ENCODE peak calls at places on chromosomes 13 and 19, in nine cellular contexts. One of them, this sample, is unnamed.

GRCh38 chr13:52461265-52461664 is 6.0 kb downstream of the CKAP2 start:
- DNase-seq in PC-3: no peak
- DNase-seq in AG04450: no peak
- DNase-seq in esophagus squamous epithelium: no peak
- DNase-seq in CD4-positive, alpha-beta T cell: no peak
- DNase-seq in GM23338: no peak
- DNase-seq in A549: no peak
- DNase-seq in uterus: no peak
- DNase-seq in HCT116: no peak
- DNase-seq in this sample: no peak

GRCh38 chr13:51953347-51953746 is 57.9 kb downstream of the ATP7B start:
- DNase-seq in esophagus squamous epithelium: no peak
- DNase-seq in uterus: no peak
- DNase-seq in HCT116: no peak
- DNase-seq in GM23338: no peak
- DNase-seq in PC-3: no peak
- DNase-seq in AG04450: no peak
- DNase-seq in CD4-positive, alpha-beta T cell: no peak
- DNase-seq in A549: no peak
- DNase-seq in this sample: no peak

GRCh38 chr13:29621401-29621800 is 25.9 kb upstream of the SLC7A1 start:
- DNase-seq in AG04450: no peak
- DNase-seq in esophagus squamous epithelium: no peak
- DNase-seq in uterus: no peak
- DNase-seq in CD4-positive, alpha-beta T cell: no peak
- DNase-seq in PC-3: no peak
- DNase-seq in HCT116: no peak
- DNase-seq in GM23338: no peak
- DNase-seq in A549: no peak
- DNase-seq in this sample: no peak

GRCh38 chr19:37954421-37954874 is 47.4 kb downstream of the SIPA1L3 start:
- DNase-seq in AG04450: no peak
- DNase-seq in PC-3: no peak
- DNase-seq in GM23338: no peak
- DNase-seq in uterus: no peak
- DNase-seq in CD4-positive, alpha-beta T cell: no peak
- DNase-seq in HCT116: no peak
- DNase-seq in esophagus squamous epithelium: no peak
- DNase-seq in A549: no peak
- DNase-seq in this sample: no peak

GRCh38 chr19:9586764-9587163 is 2.5 kb upstream of the ZNF121 start:
- DNase-seq in A549: no peak
- DNase-seq in HCT116: peak
- DNase-seq in PC-3: peak
- DNase-seq in esophagus squamous epithelium: no peak
- DNase-seq in CD4-positive, alpha-beta T cell: peak
- DNase-seq in uterus: peak
- DNase-seq in AG04450: peak
- DNase-seq in GM23338: peak
- DNase-seq in this sample: peak

GRCh38 chr19:48206402-48207093 is 36.1 kb downstream of the ZSWIM9 start:
- DNase-seq in esophagus squamous epithelium: no peak
- DNase-seq in CD4-positive, alpha-beta T cell: no peak
- DNase-seq in PC-3: no peak
- DNase-seq in GM23338: no peak
- DNase-seq in uterus: no peak
- DNase-seq in HCT116: no peak
- DNase-seq in A549: no peak
- DNase-seq in AG04450: no peak
- DNase-seq in this sample: no peak

GRCh38 chr13:64723735-64724134 is 2506.4 kb downstream of the PCDH9 start:
- DNase-seq in esophagus squamous epithelium: no peak
- DNase-seq in HCT116: peak
- DNase-seq in CD4-positive, alpha-beta T cell: no peak
- DNase-seq in uterus: no peak
- DNase-seq in PC-3: peak
- DNase-seq in A549: peak
- DNase-seq in GM23338: peak
- DNase-seq in AG04450: peak
- DNase-seq in this sample: no peak

GRCh38 chr19:51511353-51511752 is 9.8 kb upstream of the SIGLEC12 start:
- DNase-seq in AG04450: no peak
- DNase-seq in CD4-positive, alpha-beta T cell: no peak
- DNase-seq in PC-3: peak
- DNase-seq in A549: no peak
- DNase-seq in GM23338: peak
- DNase-seq in esophagus squamous epithelium: no peak
- DNase-seq in HCT116: peak
- DNase-seq in uterus: no peak
- DNase-seq in this sample: no peak

GRCh38 chr19:23817519-23817918 is 58.8 kb upstream of the ZNF681 start:
- DNase-seq in PC-3: peak
- DNase-seq in uterus: peak
- DNase-seq in A549: no peak
- DNase-seq in esophagus squamous epithelium: no peak
- DNase-seq in AG04450: no peak
- DNase-seq in GM23338: peak
- DNase-seq in HCT116: peak
- DNase-seq in CD4-positive, alpha-beta T cell: peak
- DNase-seq in this sample: no peak

GRCh38 chr13:77143325-77143907 is 116.5 kb upstream of the FBXL3 start:
- DNase-seq in esophagus squamous epithelium: no peak
- DNase-seq in GM23338: no peak
- DNase-seq in PC-3: peak
- DNase-seq in HCT116: no peak
- DNase-seq in uterus: no peak
- DNase-seq in A549: no peak
- DNase-seq in AG04450: no peak
- DNase-seq in CD4-positive, alpha-beta T cell: no peak
- DNase-seq in this sample: no peak

GRCh38 chr13:76019421-76020044 is 383.4 kb downstream of the LMO7 start:
- DNase-seq in A549: no peak
- DNase-seq in PC-3: peak
- DNase-seq in HCT116: peak
- DNase-seq in esophagus squamous epithelium: no peak
- DNase-seq in CD4-positive, alpha-beta T cell: no peak
- DNase-seq in GM23338: peak
- DNase-seq in AG04450: no peak
- DNase-seq in uterus: no peak
- DNase-seq in this sample: peak

GRCh38 chr13:79423801-79424642 is 18.0 kb upstream of the RBM26 start:
- DNase-seq in CD4-positive, alpha-beta T cell: no peak
- DNase-seq in GM23338: peak
- DNase-seq in PC-3: peak
- DNase-seq in HCT116: peak
- DNase-seq in A549: no peak
- DNase-seq in uterus: no peak
- DNase-seq in AG04450: peak
- DNase-seq in esophagus squamous epithelium: no peak
- DNase-seq in this sample: no peak

GRCh38 chr19:58577581-58578429 is 4.7 kb upstream of the MZF1 start:
- DNase-seq in uterus: peak
- DNase-seq in esophagus squamous epithelium: no peak
- DNase-seq in CD4-positive, alpha-beta T cell: no peak
- DNase-seq in A549: no peak
- DNase-seq in PC-3: no peak
- DNase-seq in GM23338: no peak
- DNase-seq in HCT116: no peak
- DNase-seq in AG04450: no peak
- DNase-seq in this sample: no peak

GRCh38 chr19:14267224-14267741 is 61.3 kb upstream of the ADGRL1 start:
- DNase-seq in esophagus squamous epithelium: no peak
- DNase-seq in PC-3: no peak
- DNase-seq in CD4-positive, alpha-beta T cell: no peak
- DNase-seq in AG04450: no peak
- DNase-seq in HCT116: no peak
- DNase-seq in GM23338: no peak
- DNase-seq in A549: no peak
- DNase-seq in uterus: no peak
- DNase-seq in this sample: no peak

GRCh38 chr19:37466277-37466797 is 907 bp downstream of the ZNF569 start:
- DNase-seq in CD4-positive, alpha-beta T cell: no peak
- DNase-seq in GM23338: peak
- DNase-seq in A549: no peak
- DNase-seq in AG04450: no peak
- DNase-seq in PC-3: no peak
- DNase-seq in HCT116: no peak
- DNase-seq in uterus: no peak
- DNase-seq in esophagus squamous epithelium: no peak
- DNase-seq in this sample: no peak

DNA sequence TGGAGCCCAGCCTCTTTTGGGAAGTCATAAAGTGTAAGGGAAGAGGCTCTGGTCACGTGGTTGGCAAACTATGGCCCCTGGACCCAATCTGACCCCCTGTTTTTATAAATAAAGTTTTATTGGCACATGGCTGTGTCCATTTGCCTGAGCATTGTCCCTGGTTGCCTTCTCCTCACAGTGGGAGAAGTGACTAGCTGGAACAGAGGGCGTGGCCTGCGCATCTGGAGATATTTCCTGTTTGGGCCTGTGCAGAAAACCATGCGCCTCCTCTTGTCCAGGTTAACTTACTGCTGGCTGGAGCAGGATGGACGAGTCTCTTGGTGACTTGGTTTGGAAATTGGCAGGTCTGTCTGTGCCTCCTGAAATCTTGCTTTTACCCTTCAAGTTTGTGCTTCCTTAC is 48.3 kb downstream of the KDM4B start:
- DNase-seq in PC-3: no peak
- DNase-seq in A549: no peak
- DNase-seq in AG04450: no peak
- DNase-seq in esophagus squamous epithelium: no peak
- DNase-seq in HCT116: no peak
- DNase-seq in GM23338: no peak
- DNase-seq in CD4-positive, alpha-beta T cell: no peak
- DNase-seq in uterus: no peak
- DNase-seq in this sample: no peak
- TF ChIP-seq CTCF in PC-3: no peak
- TF ChIP-seq CTCF in A549: no peak
- TF ChIP-seq CTCF in AG04450: no peak
- TF ChIP-seq CTCF in esophagus squamous epithelium: no peak
- TF ChIP-seq CTCF in HCT116: no peak
- TF ChIP-seq CTCF in GM23338: no peak
- TF ChIP-seq CTCF in CD4-positive, alpha-beta T cell: no peak
- TF ChIP-seq CTCF in uterus: no peak
- TF ChIP-seq CTCF in this sample: no peak

DNA sequence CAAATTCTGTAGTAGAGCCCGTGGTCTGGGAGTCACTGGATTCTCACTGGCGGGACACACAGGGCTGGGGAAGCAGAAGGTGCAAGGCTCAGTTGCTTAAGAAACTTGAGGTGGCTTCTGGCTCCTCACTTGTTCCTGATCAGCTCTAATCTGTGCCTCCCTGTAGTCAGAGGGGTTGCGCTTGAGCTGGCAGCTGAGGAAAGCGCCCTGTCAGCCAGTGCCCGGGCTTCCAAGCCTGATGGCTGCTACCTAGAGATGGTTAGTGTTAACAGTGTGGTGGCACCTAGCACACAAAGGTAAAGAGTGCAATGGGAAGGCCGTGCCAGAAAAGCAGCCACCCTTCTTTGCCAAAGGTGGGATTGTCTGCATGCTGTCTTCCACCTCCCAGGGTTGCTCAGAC is 8.8 kb downstream of the HNRNPM start:
- DNase-seq in HCT116: no peak
- DNase-seq in PC-3: no peak
- DNase-seq in A549: no peak
- DNase-seq in uterus: no peak
- DNase-seq in esophagus squamous epithelium: no peak
- DNase-seq in GM23338: no peak
- DNase-seq in CD4-positive, alpha-beta T cell: no peak
- DNase-seq in AG04450: no peak
- DNase-seq in this sample: no peak
- TF ChIP-seq CTCF in HCT116: no peak
- TF ChIP-seq CTCF in PC-3: no peak
- TF ChIP-seq CTCF in A549: no peak
- TF ChIP-seq CTCF in uterus: no peak
- TF ChIP-seq CTCF in esophagus squamous epithelium: no peak
- TF ChIP-seq CTCF in GM23338: no peak
- TF ChIP-seq CTCF in CD4-positive, alpha-beta T cell: no peak
- TF ChIP-seq CTCF in AG04450: no peak
- TF ChIP-seq CTCF in this sample: no peak

DNA sequence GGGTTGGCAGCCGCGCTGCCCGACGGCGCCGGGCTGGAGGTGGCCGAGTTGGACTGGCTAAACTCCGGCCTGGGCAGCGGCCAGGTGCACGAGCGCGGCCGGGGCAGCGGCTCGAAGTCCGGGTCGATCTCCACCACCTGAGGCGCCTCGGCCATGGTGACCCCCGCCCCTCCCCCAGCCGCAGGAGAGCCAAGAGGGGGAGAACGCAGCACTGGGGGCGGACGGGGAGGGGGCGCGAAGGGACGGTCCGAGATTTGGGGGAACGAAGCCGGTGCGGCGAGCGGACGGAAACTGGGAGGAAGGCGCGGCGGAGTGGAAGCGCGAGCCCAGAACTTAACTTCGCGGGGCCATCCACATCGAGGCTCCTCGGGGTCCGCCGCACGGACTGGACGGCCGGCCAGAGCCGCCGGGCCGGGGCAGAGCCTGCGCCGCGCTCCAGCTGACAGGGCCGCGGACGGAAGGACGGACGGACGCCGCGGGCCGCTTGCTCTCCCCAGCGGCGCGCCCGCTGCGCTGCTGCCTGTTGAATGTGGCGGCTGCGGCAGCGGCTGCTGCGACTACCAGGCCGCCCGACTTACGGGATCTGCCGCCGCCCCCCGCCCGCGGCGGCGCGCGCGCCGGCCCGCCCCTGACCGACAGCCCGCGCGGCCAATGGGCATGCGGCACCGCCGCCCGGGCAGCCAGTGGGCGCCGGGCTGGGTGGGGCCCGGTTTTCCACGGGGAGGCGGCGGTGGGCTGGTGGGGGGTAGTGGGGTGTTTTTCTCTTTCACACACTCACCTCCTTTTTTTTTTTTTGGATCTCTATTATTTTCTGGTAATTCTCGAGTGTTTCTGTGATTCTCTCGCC is at the start of gene FOXO1:
- DNase-seq in PC-3: peak
- DNase-seq in HCT116: peak
- DNase-seq in CD4-positive, alpha-beta T cell: peak
- DNase-seq in GM23338: peak
- DNase-seq in esophagus squamous epithelium: peak
- DNase-seq in A549: peak
- DNase-seq in AG04450: peak
- DNase-seq in uterus: peak
- DNase-seq in this sample: peak
- TF ChIP-seq CTCF in PC-3: no peak
- TF ChIP-seq CTCF in HCT116: no peak
- TF ChIP-seq CTCF in CD4-positive, alpha-beta T cell: no peak
- TF ChIP-seq CTCF in GM23338: no peak
- TF ChIP-seq CTCF in esophagus squamous epithelium: no peak
- TF ChIP-seq CTCF in A549: no peak
- TF ChIP-seq CTCF in AG04450: no peak
- TF ChIP-seq CTCF in uterus: peak
- TF ChIP-seq CTCF in this sample: no peak

DNA sequence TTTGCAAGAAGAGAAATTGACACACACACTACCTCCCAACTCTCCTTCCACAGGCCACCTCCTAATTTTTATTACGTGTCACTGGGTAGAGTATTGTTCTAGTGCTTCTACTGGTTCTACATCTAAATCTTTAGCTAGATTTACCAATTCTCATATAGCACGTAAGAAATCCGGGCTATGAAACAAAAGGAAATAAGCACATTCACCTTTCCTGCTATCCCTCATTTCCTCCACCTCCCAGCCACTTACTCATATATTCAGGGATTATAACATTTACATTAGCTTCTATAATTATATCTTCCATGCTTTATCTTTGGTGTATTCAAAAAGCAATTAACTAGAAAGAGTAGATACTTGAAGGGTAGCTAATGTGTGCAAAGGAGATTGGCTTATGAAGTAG is 39.7 kb downstream of the USP12 start:
- DNase-seq in esophagus squamous epithelium: no peak
- DNase-seq in AG04450: no peak
- DNase-seq in uterus: no peak
- DNase-seq in GM23338: no peak
- DNase-seq in PC-3: no peak
- DNase-seq in CD4-positive, alpha-beta T cell: no peak
- DNase-seq in A549: no peak
- DNase-seq in HCT116: no peak
- DNase-seq in this sample: no peak
- TF ChIP-seq CTCF in esophagus squamous epithelium: no peak
- TF ChIP-seq CTCF in AG04450: no peak
- TF ChIP-seq CTCF in uterus: no peak
- TF ChIP-seq CTCF in GM23338: no peak
- TF ChIP-seq CTCF in PC-3: no peak
- TF ChIP-seq CTCF in CD4-positive, alpha-beta T cell: no peak
- TF ChIP-seq CTCF in A549: no peak
- TF ChIP-seq CTCF in HCT116: no peak
- TF ChIP-seq CTCF in this sample: no peak